ENCODE peak calls at places on chromosomes 1 and 21, in four cellular contexts. H is cardiac fibroblast, K is AG04449, O is AG09309. D is an unnamed sample.

GRCh38 chr1:1758692-1759455 is 19.4 kb downstream of the NADK start:
- DNase-seq in H (no peak), K (no peak), O (no peak), D (no peak)

GRCh38 chr1:116852910-116853309 is 56.8 kb upstream of the PTGFRN start:
- DNase-seq in H (no peak), K (no peak), O (no peak), D (no peak)

GRCh38 chr21:33541105-33541711 is 709 bp downstream of the GART start:
- DNase-seq in H (peak), K (no peak), O (no peak), D (no peak)

GRCh38 chr21:26169061-26169610 is 1.4 kb downstream of the APP start:
- DNase-seq in H (peak), K (no peak), O (no peak), D (no peak)

GRCh38 chr1:36988741-36989193 is 45.5 kb downstream of the GRIK3 start:
- DNase-seq in H (no peak), K (no peak), O (no peak), D (no peak)

GRCh38 chr1:178940022-178940765 is 69.3 kb upstream of the ANGPTL1 start:
- DNase-seq in H (peak), K (no peak), O (no peak), D (no peak)

GRCh38 chr1:216923601-216924000 is 200.4 kb upstream of the ESRRG start:
- DNase-seq in H (no peak), K (no peak), O (no peak), D (no peak)

GRCh38 chr1:26289158-26290059 is 9.5 kb downstream of the SH3BGRL3 start:
- DNase-seq in H (no peak), K (no peak), O (no peak), D (no peak)

GRCh38 chr1:226676381-226676780 is 62.7 kb downstream of the ITPKB start:
- DNase-seq in H (no peak), K (no peak), O (no peak), D (no peak)

GRCh38 chr1:44780583-44781121 is 5.3 kb downstream of the RPS8 start:
- DNase-seq in H (no peak), K (no peak), O (no peak), D (no peak)

GRCh38 chr1:197063212-197063611 is 3.8 kb downstream of the F13B start:
- DNase-seq in H (no peak), K (no peak), O (no peak), D (no peak)

GRCh38 chr1:228004331-228004871 is 2.4 kb upstream of the WNT3A start:
- DNase-seq in H (peak), K (no peak), O (no peak), D (no peak)

GRCh38 chr1:19360026-19360813 is 48.1 kb downstream of the SLC66A1 start:
- DNase-seq in H (no peak), K (no peak), O (no peak), D (no peak)

GRCh38 chr1:244655186-244655585 is 2.3 kb downstream of the DESI2 start:
- DNase-seq in H (no peak), K (no peak), O (no peak), D (no peak)
- H3K4me3 ChIP-seq in H (no peak), K (no peak), O (no peak), D (no peak)

DNA sequence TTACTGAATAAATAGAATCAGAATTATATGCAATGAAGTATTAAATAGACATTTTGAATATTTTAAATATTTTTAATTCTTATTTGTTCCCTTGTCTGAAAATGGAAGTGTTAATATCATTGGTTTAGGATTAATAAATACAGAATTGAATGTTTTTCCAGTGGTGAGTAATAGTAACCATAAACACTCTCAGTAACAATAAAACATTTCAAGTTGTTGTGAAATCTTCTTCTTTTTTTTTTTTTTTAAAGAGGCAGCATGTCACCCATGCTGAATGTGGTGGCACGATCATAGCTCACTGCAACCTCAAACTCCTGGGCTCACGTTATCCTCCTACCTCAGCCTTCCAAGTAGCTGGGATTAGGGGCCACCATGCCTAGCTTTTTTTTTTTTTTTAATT is 86.2 kb upstream of the ZBTB18 start:
- DNase-seq in H (peak), K (no peak), O (no peak), D (no peak)
- TF ChIP-seq CTCF in H (no peak), K (no peak), O (no peak), D (no peak)

DNA sequence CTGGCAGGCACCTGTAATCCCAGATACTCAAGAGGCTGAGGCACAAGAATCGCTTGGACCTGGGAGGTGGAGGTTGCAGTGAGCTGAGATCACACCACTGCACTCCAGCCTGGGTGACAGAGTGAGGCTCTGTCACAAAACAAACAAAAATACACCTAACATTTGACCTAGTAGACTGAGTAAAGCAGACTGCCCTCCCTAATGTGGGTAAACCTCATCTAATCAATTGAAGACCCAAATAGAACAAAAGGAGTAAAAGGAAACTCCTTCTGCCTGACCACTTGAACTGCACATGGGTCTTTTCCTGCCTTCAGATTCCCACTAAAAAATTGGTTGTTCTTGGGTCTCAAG is 19.0 kb upstream of the RBM15 start:
- DNase-seq in H (no peak), K (no peak), O (no peak), D (no peak)
- H3K4me3 ChIP-seq in H (no peak), K (no peak), O (no peak), D (no peak)

DNA sequence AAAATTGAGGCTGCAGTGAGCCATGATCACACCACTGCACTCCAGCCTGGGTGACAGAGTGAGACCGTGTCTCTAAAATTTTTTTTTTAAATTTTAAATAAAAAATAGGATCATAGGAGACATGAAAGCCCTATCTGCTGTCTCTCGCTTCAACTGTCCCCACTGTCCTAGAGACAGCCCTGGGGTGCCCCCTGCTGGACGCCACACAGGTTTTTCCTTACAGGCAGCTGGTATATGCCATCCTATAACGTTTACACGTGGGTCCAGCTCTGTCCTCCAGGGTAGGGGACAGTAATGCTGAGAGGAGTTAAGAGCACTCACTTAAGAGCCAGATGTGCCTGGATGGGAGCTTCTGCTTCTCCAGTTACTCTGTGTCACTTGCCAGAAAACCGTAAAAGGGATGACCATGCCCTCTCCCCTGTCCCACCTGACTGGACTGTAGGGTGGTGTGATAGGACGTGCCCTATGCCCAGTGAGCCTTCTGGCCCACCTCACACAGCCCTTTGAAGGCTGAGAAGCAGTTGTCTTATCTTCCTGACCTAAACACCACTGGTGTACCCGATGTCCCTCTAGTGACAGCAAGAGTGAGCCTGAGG is 8.5 kb downstream of the FBXO2 start:
- DNase-seq in H (peak), K (no peak), O (no peak), D (no peak)
- TF ChIP-seq CTCF in H (peak), K (peak), O (peak), D (peak)

DNA sequence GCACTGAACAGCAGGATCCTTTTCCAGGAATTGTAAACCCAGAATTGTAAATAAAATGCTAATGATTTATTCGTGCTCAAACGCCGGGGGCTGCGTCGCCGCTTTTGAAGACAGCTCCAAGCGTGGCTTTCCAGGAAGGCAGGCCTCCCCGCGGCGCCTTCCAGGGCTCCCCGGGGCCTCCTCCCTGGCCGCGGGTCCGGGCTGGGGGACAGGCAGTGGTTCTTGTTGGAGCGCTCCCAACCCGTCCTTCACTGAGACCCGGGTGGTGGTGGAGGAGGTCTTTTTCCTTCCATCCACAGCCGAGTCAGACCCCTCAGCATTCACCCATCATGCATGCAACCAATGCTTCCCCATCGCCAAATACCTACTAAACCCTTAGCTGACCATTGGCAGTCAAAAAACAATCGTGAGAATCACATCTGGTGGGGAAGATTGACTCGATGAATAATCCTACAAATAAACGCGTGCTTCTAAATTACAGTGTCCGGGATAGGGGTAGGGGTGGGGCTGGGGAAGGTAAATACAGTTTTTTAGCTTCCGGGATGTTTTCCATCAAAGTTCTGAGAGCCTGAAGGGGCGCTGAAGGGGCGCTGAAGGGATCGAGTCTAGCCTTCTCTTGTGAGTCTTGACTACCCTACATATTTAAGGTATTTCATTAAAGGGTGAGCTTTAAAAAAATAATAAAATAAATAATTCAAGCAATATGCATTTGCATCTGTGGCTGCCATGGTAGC is 40.7 kb downstream of the RRAGC start:
- DNase-seq in H (no peak), K (no peak), O (no peak), D (no peak)
- H3K4me3 ChIP-seq in H (no peak), K (no peak), O (no peak), D (no peak)